ENCODE peak calls at places on chromosome 2, in eight cellular contexts. M is iPS DF 6.9; G is uterus; V is psoas muscle; Y is breast epithelium; F is CD8-positive, alpha-beta memory T cell; Q is left ventricle myocardium inferior; W is OCI-LY7. H is an unnamed sample.

GRCh38 chr2:96305979-96306308 is 598 bp upstream of the SNRNP200 start:
- DNase-seq in M (no peak), G (no peak), V (no peak), Y (no peak), F (no peak), Q (no peak), W (peak; percentile 13), H (peak; percentile 8)

GRCh38 chr2:86134709-86135108 is 28.7 kb downstream of the PTCD3 start:
- DNase-seq in M (no peak), G (no peak), V (no peak), Y (no peak), F (no peak), Q (no peak), W (no peak), H (no peak)

GRCh38 chr2:201406077-201406662 is 45.1 kb downstream of the TRAK2 start:
- DNase-seq in M (no peak), G (peak; percentile 74), V (no peak), Y (peak; percentile 38), F (no peak), Q (no peak), W (no peak), H (no peak)

GRCh38 chr2:134745546-134745945 is 26.7 kb upstream of the TMEM163 start:
- DNase-seq in M (no peak), G (no peak), V (no peak), Y (no peak), F (no peak), Q (no peak), W (no peak), H (no peak)

GRCh38 chr2:176110975-176111663 is 4.0 kb downstream of the HOXD11 start:
- DNase-seq in M (no peak), G (peak; percentile 86), V (no peak), Y (no peak), F (no peak), Q (no peak), W (peak; percentile 36), H (no peak)

GRCh38 chr2:237205111-237205541 is 119.4 kb downstream of the COPS8 start:
- DNase-seq in M (no peak), G (no peak), V (no peak), Y (no peak), F (no peak), Q (no peak), W (no peak), H (no peak)

GRCh38 chr2:222456479-222457077 is 32.2 kb downstream of the SGPP2 start:
- DNase-seq in M (no peak), G (no peak), V (no peak), Y (no peak), F (no peak), Q (no peak), W (no peak), H (no peak)

GRCh38 chr2:85976106-85976920 is 87.5 kb upstream of the ST3GAL5 start:
- DNase-seq in M (no peak), G (no peak), V (no peak), Y (no peak), F (no peak), Q (peak; percentile 56), W (no peak), H (no peak)

GRCh38 chr2:236403125-236403524 is 138.9 kb upstream of the ASB18 start:
- DNase-seq in M (no peak), G (no peak), V (no peak), Y (no peak), F (no peak), Q (no peak), W (no peak), H (no peak)

GRCh38 chr2:15614545-15615309 is 23.1 kb downstream of the DDX1 start:
- DNase-seq in M (no peak), G (no peak), V (no peak), Y (no peak), F (no peak), Q (no peak), W (no peak), H (no peak)

GRCh38 chr2:138090330-138090729 is 126.1 kb downstream of the HNMT start:
- DNase-seq in M (no peak), G (no peak), V (no peak), Y (no peak), F (no peak), Q (no peak), W (peak; percentile 4), H (no peak)

GRCh38 chr2:55482186-55482945 is 37.2 kb upstream of the CFAP36 start:
- DNase-seq in M (no peak), G (no peak), V (no peak), Y (no peak), F (no peak), Q (no peak), W (no peak), H (no peak)

GRCh38 chr2:89818873-89819272 is 1127.4 kb downstream of the RPIA start:
- DNase-seq in M (no peak), G (no peak), V (no peak), Y (no peak), F (no peak), Q (no peak), W (no peak), H (no peak)

GRCh38 chr2:89820248-89820647 is 1128.8 kb downstream of the RPIA start:
- DNase-seq in M (no peak), G (no peak), V (no peak), Y (no peak), F (no peak), Q (no peak), W (no peak), H (no peak)

GRCh38 chr2:89821455-89821945 is 1130.0 kb downstream of the RPIA start:
- DNase-seq in M (no peak), G (no peak), V (no peak), Y (no peak), F (no peak), Q (no peak), W (no peak), H (no peak)

GRCh38 chr2:89823556-89823955 is 1132.1 kb downstream of the RPIA start:
- DNase-seq in M (no peak), G (no peak), V (no peak), Y (no peak), F (no peak), Q (no peak), W (no peak), H (no peak)

GRCh38 chr2:89819809-89820208 is 1128.3 kb downstream of the RPIA start:
- DNase-seq in M (no peak), G (no peak), V (no peak), Y (no peak), F (no peak), Q (no peak), W (no peak), H (no peak)
- H3K9me3 ChIP-seq in M (peaks cover 20% of the 10 kb centered on the region), G (no peaks in the 10 kb centered on the region), V (peaks cover 41% of the 10 kb centered on the region), Y (no peaks in the 10 kb centered on the region), F (peaks cover 18% of the 10 kb centered on the region), Q (no peaks in the 10 kb centered on the region), W (peaks cover 48% of the 10 kb centered on the region), H (peaks cover 62% of the 10 kb centered on the region)

DNA sequence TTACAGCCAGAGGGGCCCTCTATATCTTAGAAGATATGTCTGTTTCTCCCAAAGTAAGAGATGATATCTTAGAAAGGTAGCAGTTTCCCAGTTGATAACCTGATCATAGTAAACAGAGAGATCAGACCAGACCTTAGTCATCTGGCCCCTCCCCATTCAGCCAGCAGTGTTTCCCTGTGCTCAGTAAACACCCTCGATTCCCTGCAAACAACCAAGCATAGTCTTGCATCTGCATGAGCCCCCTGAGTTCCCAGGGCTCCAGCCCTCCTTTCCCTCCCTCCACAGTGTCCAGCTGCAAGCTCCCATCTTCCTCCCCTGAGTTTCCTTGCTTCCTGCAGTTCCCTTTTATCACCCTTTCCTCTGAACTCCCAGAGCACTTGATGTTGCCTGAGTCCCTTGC is 20.3 kb downstream of the NRP2 start:
- DNase-seq in M (no peak), G (no peak), V (no peak), Y (no peak), F (no peak), Q (no peak), W (no peak), H (no peak)
- H3K27ac ChIP-seq in M (no peak overlapping the region), G (peak overlapping the region; percentile 98), V (no peak overlapping the region), Y (no peak overlapping the region), F (no peak overlapping the region), Q (peak overlapping the region; percentile 44), W (no peak overlapping the region), H (no peak overlapping the region)

DNA sequence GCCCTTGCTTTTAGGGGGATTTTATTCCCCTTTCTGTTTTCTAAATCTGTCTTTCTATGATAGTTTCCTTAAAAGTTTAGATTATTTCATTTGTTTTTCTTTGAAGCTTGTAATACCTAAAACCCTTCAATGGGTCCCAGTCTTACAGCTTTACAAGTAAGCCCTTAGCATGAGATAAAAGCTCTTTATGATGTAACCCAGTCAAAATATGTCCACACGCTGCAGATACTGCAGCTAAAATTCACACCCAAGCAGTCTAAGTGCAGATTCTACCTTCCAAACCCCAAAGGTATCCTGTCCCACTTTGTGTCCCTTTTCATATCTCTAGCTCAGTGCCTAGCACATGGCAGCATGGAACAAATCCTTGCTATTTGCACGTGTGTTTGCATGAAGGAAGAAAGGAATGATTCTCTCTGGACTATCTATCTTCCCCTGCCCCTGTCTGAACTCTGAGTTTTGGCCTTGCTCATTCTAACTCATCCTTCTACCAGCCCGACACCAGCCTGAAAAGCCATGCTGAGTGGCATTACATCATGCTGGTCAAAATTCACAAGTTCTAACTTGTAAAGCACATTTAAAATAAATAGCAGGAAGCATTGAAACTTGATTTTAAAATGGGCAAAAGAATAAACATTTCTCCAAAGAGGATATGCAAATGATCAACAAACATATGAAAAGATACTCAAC is 623.2 kb downstream of the IRS1 start:
- DNase-seq in M (no peak), G (no peak), V (no peak), Y (no peak), F (no peak), Q (no peak), W (no peak), H (no peak)
- H3K9me3 ChIP-seq in M (no peaks in the 10 kb centered on the region), G (no peaks in the 10 kb centered on the region), V (peaks cover 35% of the 10 kb centered on the region), Y (peaks cover 6% of the 10 kb centered on the region), F (no peaks in the 10 kb centered on the region), Q (peaks cover 36% of the 10 kb centered on the region), W (no peaks in the 10 kb centered on the region), H (peaks cover 8% of the 10 kb centered on the region)

GRCh38 chr2:101349893-101350662 is 37.2 kb downstream of the CREG2 start:
- DNase-seq in M (no peak), G (no peak), V (no peak), Y (no peak), F (no peak), Q (no peak), W (no peak), H (no peak)

GRCh38 chr2:101354910-101355309 is 32.4 kb downstream of the CREG2 start:
- DNase-seq in M (no peak), G (no peak), V (no peak), Y (no peak), F (no peak), Q (no peak), W (no peak), H (no peak)

GRCh38 chr2:101348851-101349250 is 38.5 kb downstream of the CREG2 start:
- DNase-seq in M (no peak), G (no peak), V (no peak), Y (no peak), F (no peak), Q (no peak), W (no peak), H (no peak)

GRCh38 chr2:101354420-101354819 is 32.9 kb downstream of the CREG2 start:
- DNase-seq in M (no peak), G (no peak), V (no peak), Y (no peak), F (no peak), Q (no peak), W (no peak), H (no peak)

DNA sequence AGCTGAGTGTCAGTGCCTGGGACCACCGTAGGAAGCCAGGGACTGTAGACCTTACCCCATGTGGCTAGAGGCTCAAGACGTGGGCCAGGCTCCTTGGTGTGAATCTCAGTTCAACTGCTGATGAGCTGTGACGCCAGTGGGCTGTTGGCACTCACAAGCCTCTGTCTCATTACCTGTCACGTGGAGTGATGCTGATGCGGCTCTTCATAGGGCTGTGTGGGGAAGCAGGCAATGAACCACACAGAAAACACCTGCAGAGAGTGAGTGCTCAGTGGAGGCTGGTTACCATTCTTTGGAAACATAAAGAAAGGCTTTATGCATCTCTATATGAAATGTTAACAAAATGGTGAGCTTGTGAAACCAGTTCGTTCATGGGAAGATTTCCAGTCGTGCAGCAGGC is 36.1 kb downstream of the CREG2 start:
- DNase-seq in M (no peak), G (no peak), V (no peak), Y (no peak), F (no peak), Q (no peak), W (no peak), H (no peak)
- H3K27ac ChIP-seq in M (no peak overlapping the region), G (no peak overlapping the region), V (no peak overlapping the region), Y (no peak overlapping the region), F (no peak overlapping the region), Q (no peak overlapping the region), W (no peak overlapping the region), H (no peak overlapping the region)

H was measured in CD4-positive, alpha-beta T cell.